ENCODE peak calls at places on chromosomes 4 and X, in six cellular contexts. J is GM13977, L is colonic mucosa, V is epithelial cell of esophagus, W is mesothelial cell of epicardium, A is PC-9. T is an unnamed sample.

GRCh38 chrX:71420686-71421085 is 54.5 kb downstream of the TAF1 start:
- DNase-seq in V (no peak), A (no peak), L (no peak), W (no peak), J (no peak), T (no peak)

GRCh38 chr4:7852568-7853185 is 87.0 kb downstream of the AFAP1 start:
- DNase-seq in W (no peak), A (peak), V (peak), J (no peak), L (no peak), T (no peak)

GRCh38 chrX:154374361-154375155 is at the start of gene FLNA:
- DNase-seq in W (no peak), V (peak), J (peak), L (no peak), A (peak), T (no peak)

GRCh38 chr4:158798062-158798461 is 29.2 kb downstream of the FNIP2 start:
- DNase-seq in A (no peak), V (no peak), J (no peak), L (no peak), W (no peak), T (no peak)

GRCh38 chrX:143934542-143934941 is 50.7 kb downstream of the UBE2NL start:
- DNase-seq in A (no peak), W (no peak), J (no peak), L (no peak), V (no peak), T (no peak)

GRCh38 chrX:14357314-14357713 is 172.0 kb upstream of the GLRA2 start:
- DNase-seq in W (no peak), L (no peak), J (no peak), A (no peak), V (peak), T (no peak)

GRCh38 chrX:39811391-39811790 is 286.4 kb downstream of the BCOR start:
- DNase-seq in V (no peak), L (no peak), W (no peak), A (no peak), J (no peak), T (no peak)

GRCh38 chr4:97576955-97577354 is 566.3 kb downstream of the STPG2 start:
- DNase-seq in W (no peak), V (no peak), L (no peak), J (no peak), A (no peak), T (no peak)

GRCh38 chrX:34382416-34382815 is 250.3 kb upstream of the FAM47A start:
- DNase-seq in J (no peak), W (no peak), L (no peak), A (no peak), V (peak), T (peak)

GRCh38 chrX:64977830-64978229 is 1.6 kb upstream of the ZC4H2 start:
- DNase-seq in L (no peak), W (no peak), J (no peak), A (no peak), V (peak), T (peak)

GRCh38 chrX:82945332-82945731 is 562.8 kb upstream of the POU3F4 start:
- DNase-seq in L (no peak), V (peak), W (no peak), J (no peak), A (no peak), T (peak)

GRCh38 chr4:88866862-88867550 is 169.4 kb upstream of the NAP1L5 start:
- DNase-seq in W (no peak), A (no peak), J (no peak), L (no peak), V (peak), T (peak)

GRCh38 chr4:107071108-107071507 is 35.0 kb upstream of the DKK2 start:
- DNase-seq in A (no peak), V (no peak), J (no peak), L (no peak), W (no peak), T (no peak)

GRCh38 chr4:107937040-107937439 is 5.7 kb downstream of the CYP2U1 start:
- DNase-seq in L (no peak), W (no peak), J (peak), V (no peak), A (no peak), T (no peak)

GRCh38 chr4:140330311-140330900 is 43.0 kb upstream of the SCOC start:
- DNase-seq in J (no peak), V (peak), L (no peak), W (no peak), A (no peak), T (peak)

GRCh38 chr4:8848507-8849265 is 23.0 kb downstream of the HMX1 start:
- DNase-seq in L (no peak), A (no peak), W (no peak), J (no peak), V (no peak), T (no peak)

GRCh38 chr4:65482410-65482809 is 187.9 kb downstream of the EPHA5 start:
- DNase-seq in A (peak), J (no peak), V (peak), W (no peak), L (no peak), T (peak)

GRCh38 chrX:151828434-151829080 is 84.1 kb upstream of the MAGEA4 start:
- DNase-seq in V (peak), L (no peak), W (no peak), A (no peak), J (no peak), T (peak)

GRCh38 chr4:7295917-7296660 is 103.8 kb downstream of the SORCS2 start:
- DNase-seq in W (peak), J (peak), V (no peak), A (peak), L (peak), T (peak)

GRCh38 chr4:39977489-39978377 is at the start of gene PDS5A:
- DNase-seq in A (peak), J (peak), V (peak), W (peak), L (peak), T (peak)

GRCh38 chrX:129091097-129091496 is 432.2 kb downstream of the SMARCA1 start:
- DNase-seq in W (no peak), L (no peak), A (no peak), V (no peak), J (no peak), T (peak)

GRCh38 chrX:130330706-130331105 is 9.0 kb upstream of the SLC25A14 start:
- DNase-seq in W (no peak), J (peak), A (peak), V (peak), L (peak), T (peak)

GRCh38 chr4:75733369-75733768 is 9.0 kb downstream of the USO1 start:
- DNase-seq in J (no peak), L (no peak), W (no peak), V (no peak), A (no peak), T (no peak)

GRCh38 chrX:108292053-108292452 is 146.2 kb downstream of the COL4A6 start:
- DNase-seq in A (no peak), J (no peak), V (no peak), W (no peak), L (no peak), T (no peak)

GRCh38 chr4:73871911-73872310 is 2.7 kb downstream of the CXCL1 start:
- DNase-seq in J (no peak), L (no peak), V (no peak), A (no peak), W (no peak), T (peak)

GRCh38 chrX:32483534-32484136 is 727.7 kb downstream of the DMD start:
- DNase-seq in L (no peak), J (no peak), V (no peak), W (no peak), A (no peak), T (no peak)

GRCh38 chr4:86720508-86721068 is 126.5 kb downstream of the PTPN13 start:
- DNase-seq in J (no peak), L (no peak), A (no peak), V (peak), W (no peak), T (no peak)

GRCh38 chrX:84078991-84079390 is 109.0 kb downstream of the RPS6KA6 start:
- DNase-seq in V (no peak), L (no peak), W (no peak), J (no peak), A (no peak), T (no peak)

GRCh38 chrX:140733766-140734342 is 24.3 kb downstream of the LINC00632 start:
- DNase-seq in W (no peak), V (peak), A (peak), L (no peak), J (peak), T (peak)

GRCh38 chr4:118224239-118224829 is 128.5 kb downstream of the PRSS12 start:
- DNase-seq in L (no peak), V (peak), J (peak), W (no peak), A (no peak), T (peak)

GRCh38 chr4:6891436-6892170 is 18.0 kb upstream of the TBC1D14 start:
- DNase-seq in L (no peak), A (no peak), J (no peak), W (no peak), V (no peak), T (no peak)

GRCh38 chr4:3445829-3446545 is 4.2 kb downstream of the HGFAC start:
- DNase-seq in V (no peak), W (no peak), A (no peak), J (no peak), L (no peak), T (no peak)

GRCh38 chr4:151719045-151719743 is 41.6 kb downstream of the GATB start:
- DNase-seq in W (no peak), J (no peak), L (no peak), A (no peak), V (peak), T (no peak)
- TF ChIP-seq CTCF in W (no peak), J (no peak), L (no peak), A (no peak), V (no peak), T (no peak)

GRCh38 chr4:151276787-151277557 is at the start of gene PRSS48:
- DNase-seq in A (peak), V (peak), L (peak), J (peak), W (peak), T (peak)
- TF ChIP-seq CTCF in A (peak), V (peak), L (peak), J (peak), W (peak), T (peak)

GRCh38 chr4:92809381-92809780 is 505.6 kb downstream of the GRID2 start:
- DNase-seq in J (no peak), A (no peak), L (no peak), V (no peak), W (no peak), T (no peak)

GRCh38 chr4:92812652-92813051 is 508.9 kb downstream of the GRID2 start:
- DNase-seq in W (no peak), J (no peak), L (no peak), V (no peak), A (no peak), T (no peak)

DNA sequence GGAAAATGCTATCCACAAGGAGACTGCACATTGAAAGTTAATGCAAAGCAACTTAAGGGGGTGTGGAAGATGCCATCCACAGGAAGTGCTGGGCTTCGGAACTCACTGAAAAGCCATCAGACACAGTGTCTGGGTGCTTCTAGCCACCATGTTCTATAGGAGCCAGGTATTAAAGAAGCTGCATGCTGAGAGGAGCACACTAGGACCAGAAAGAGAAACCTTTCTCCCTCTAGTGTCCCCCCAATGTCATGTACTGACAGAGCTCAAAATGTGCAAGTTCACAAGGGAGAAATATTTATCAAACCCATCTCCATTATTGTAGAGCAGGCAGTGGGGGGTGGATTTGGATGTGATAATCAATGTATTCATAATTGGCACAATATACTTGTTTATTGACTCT is 510.9 kb downstream of the GRID2 start:
- DNase-seq in L (no peak), J (no peak), V (no peak), A (no peak), W (no peak), T (no peak)
- TF ChIP-seq CTCF in L (no peak), J (no peak), V (no peak), A (no peak), W (no peak), T (no peak)

DNA sequence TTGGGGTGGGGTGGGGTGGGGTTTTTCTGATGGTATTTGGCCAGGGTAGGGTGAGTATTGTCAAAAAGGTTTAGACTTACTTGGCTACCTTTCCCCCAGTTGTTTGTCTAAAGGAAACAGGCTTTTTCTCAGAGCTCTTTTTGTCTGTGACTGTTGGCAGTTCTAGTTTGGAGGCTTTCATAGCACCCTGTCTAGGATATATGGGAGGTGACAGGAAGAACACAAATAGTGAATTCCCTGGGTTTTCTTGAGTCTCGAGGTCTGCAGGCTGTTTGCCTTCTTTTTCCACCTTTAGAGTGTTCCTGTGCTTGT is 13.5 kb downstream of the RPS6KA3 start:
- DNase-seq in W (no peak), V (no peak), J (no peak), L (no peak), A (no peak), T (no peak)
- TF ChIP-seq CTCF in W (no peak), V (no peak), J (no peak), L (no peak), A (peak), T (no peak)

GRCh38 chr4:172207258-172207657 is 394.1 kb downstream of the GALNTL6 start:
- DNase-seq in L (no peak), V (no peak), A (no peak), J (no peak), W (no peak), T (no peak)

GRCh38 chr4:172202480-172203076 is 389.4 kb downstream of the GALNTL6 start:
- DNase-seq in J (peak), W (no peak), A (no peak), V (peak), L (no peak), T (peak)
- TF ChIP-seq CTCF in J (peak), W (peak), A (peak), V (peak), L (peak), T (peak)

GRCh38 chr4:34720563-34720962 is 1523.8 kb downstream of the ARAP2 start:
- DNase-seq in J (no peak), W (no peak), A (no peak), V (peak), L (no peak), T (peak)
- TF ChIP-seq CTCF in J (peak), W (peak), A (peak), V (peak), L (no peak), T (peak)

GRCh38 chrX:115989686-115990085 is 180.9 kb upstream of the AGTR2 start:
- DNase-seq in J (no peak), V (no peak), W (no peak), A (no peak), L (no peak), T (no peak)

GRCh38 chrX:115988825-115989224 is 181.7 kb upstream of the AGTR2 start:
- DNase-seq in L (no peak), J (peak), A (no peak), V (no peak), W (no peak), T (no peak)
- TF ChIP-seq CTCF in L (no peak), J (peak), A (peak), V (no peak), W (no peak), T (peak)

GRCh38 chrX:103467156-103467555 is 52.1 kb downstream of the RAB40A start:
- DNase-seq in J (no peak), V (no peak), W (no peak), A (no peak), L (no peak), T (no peak)

GRCh38 chrX:103461156-103461555 is 58.1 kb downstream of the RAB40A start:
- DNase-seq in V (peak), L (no peak), J (no peak), A (no peak), W (no peak), T (no peak)

GRCh38 chrX:103464774-103465117 is 54.5 kb downstream of the RAB40A start:
- DNase-seq in A (peak), L (peak), V (peak), W (peak), J (peak), T (peak)

GRCh38 chrX:103467870-103468269 is 51.4 kb downstream of the RAB40A start:
- DNase-seq in J (no peak), W (no peak), A (no peak), L (no peak), V (no peak), T (no peak)

GRCh38 chrX:103464071-103464773 is 55.1 kb downstream of the RAB40A start:
- DNase-seq in J (peak), V (peak), A (no peak), W (no peak), L (no peak), T (peak)
- TF ChIP-seq CTCF in J (peak), V (peak), A (no peak), W (peak), L (no peak), T (peak)